ENCODE peak calls at places on chromosome 20, in five cellular contexts. I is HCT116, O is PC-9, R is mammary epithelial cell, Z is hepatocyte. S is an unnamed sample.

GRCh38 chr20:24450646-24451376 is 18.6 kb upstream of the SYNDIG1 start:
- DNase-seq in I (no peak), O (no peak), R (no peak), Z (no peak), S (no peak)

GRCh38 chr20:59412896-59413295 is 112.5 kb downstream of the EDN3 start:
- DNase-seq in R (no peak), Z (peak; percentile 34), O (no peak), I (no peak), S (peak; percentile 45)

GRCh38 chr20:23653400-23653938 is 15.7 kb upstream of the CST3 start:
- DNase-seq in I (no peak), O (no peak), R (no peak), Z (no peak), S (no peak)

GRCh38 chr20:23399568-23400241 is 21.6 kb downstream of the NAPB start:
- DNase-seq in I (no peak), O (no peak), Z (no peak), R (peak; percentile 23), S (no peak)

GRCh38 chr20:23637282-23638221 is at the start of gene CST3:
- DNase-seq in I (peak; percentile 68), O (peak; percentile 62), R (peak; percentile 82), Z (peak; percentile 95), S (no peak)

GRCh38 chr20:61954276-61955021 is 111.2 kb downstream of the TAF4 start:
- DNase-seq in R (no peak), O (no peak), I (no peak), Z (no peak), S (no peak)

GRCh38 chr20:38321959-38322598 is 18.1 kb downstream of the BPI start:
- DNase-seq in R (peak; percentile 29), I (peak; percentile 26), Z (peak; percentile 79), O (no peak), S (peak; percentile 67)

GRCh38 chr20:50251992-50252491 is 61.4 kb downstream of the CEBPB start:
- DNase-seq in O (peak; percentile 95), Z (no peak), R (no peak), I (no peak), S (no peak)

GRCh38 chr20:50126662-50127061 is 13.7 kb upstream of the UBE2V1 start:
- DNase-seq in Z (peak; percentile 46), O (no peak), I (no peak), R (no peak), S (no peak)

DNA sequence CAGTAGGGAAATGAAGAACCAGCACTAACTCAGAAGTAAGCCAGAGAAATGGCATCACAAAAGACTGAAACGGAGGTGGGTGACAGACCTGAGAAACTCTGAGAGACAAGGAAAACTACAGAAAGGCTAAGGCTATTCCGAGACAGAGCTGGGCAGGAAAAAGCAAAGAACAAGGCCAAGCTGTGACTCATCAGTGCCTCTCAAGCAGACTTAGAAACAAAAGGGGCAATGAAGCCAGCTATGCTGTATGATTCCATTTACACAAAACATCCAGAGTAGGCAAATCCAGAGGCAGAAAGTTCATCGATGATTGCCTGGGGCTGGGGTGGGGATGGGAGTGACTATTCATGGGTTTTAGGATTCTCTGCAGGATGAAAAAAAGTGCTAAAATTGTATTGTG is 50.0 kb downstream of the SLC23A2 start:
- DNase-seq in I (peak; percentile 3), R (peak; percentile 94), Z (peak; percentile 57), O (peak; percentile 70), S (no peak)
- H3K4me2 ChIP-seq in I (no peak overlapping the region), R (peak overlapping the region; percentile 76), Z (no peak overlapping the region), O (peak overlapping the region; percentile 29), S (no peak overlapping the region)

DNA sequence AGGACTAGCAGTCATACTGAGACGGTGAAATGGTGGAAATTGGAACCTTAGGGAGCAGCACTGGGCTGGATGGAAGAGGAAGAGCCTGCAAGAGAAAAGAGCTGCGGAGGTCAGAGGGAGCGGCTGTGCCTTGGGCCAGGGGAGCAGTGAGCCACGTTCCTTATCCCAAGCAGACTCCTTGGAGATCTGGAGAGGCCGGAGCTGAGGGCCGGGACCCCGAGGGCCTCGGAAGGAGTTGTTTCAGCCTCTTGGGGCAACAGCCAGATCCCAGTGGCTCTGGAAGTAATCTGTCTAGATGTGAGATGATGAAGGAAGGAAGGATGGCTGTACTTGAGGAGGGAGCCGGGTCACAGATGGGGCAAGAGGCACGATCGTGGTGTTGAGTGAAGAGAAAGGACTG is 16.1 kb downstream of the PCMTD2 start:
- DNase-seq in Z (no peak), I (no peak), R (no peak), O (no peak), S (no peak)
- H3K4me2 ChIP-seq in Z (no peak overlapping the region), I (no peak overlapping the region), R (no peak overlapping the region), O (no peak overlapping the region), S (no peak overlapping the region)

GRCh38 chr20:10641893-10642292 is 31.9 kb downstream of the JAG1 start:
- DNase-seq in R (no peak), Z (no peak), I (no peak), O (no peak), S (no peak)

GRCh38 chr20:10643560-10643873 is 30.3 kb downstream of the JAG1 start:
- DNase-seq in Z (no peak), I (no peak), R (no peak), O (no peak), S (no peak)

GRCh38 chr20:10641467-10641866 is 32.3 kb downstream of the JAG1 start:
- DNase-seq in O (no peak), I (no peak), Z (no peak), R (no peak), S (no peak)

GRCh38 chr20:10644458-10645204 is 29.2 kb downstream of the JAG1 start:
- DNase-seq in I (no peak), R (no peak), Z (no peak), O (no peak), S (no peak)

DNA sequence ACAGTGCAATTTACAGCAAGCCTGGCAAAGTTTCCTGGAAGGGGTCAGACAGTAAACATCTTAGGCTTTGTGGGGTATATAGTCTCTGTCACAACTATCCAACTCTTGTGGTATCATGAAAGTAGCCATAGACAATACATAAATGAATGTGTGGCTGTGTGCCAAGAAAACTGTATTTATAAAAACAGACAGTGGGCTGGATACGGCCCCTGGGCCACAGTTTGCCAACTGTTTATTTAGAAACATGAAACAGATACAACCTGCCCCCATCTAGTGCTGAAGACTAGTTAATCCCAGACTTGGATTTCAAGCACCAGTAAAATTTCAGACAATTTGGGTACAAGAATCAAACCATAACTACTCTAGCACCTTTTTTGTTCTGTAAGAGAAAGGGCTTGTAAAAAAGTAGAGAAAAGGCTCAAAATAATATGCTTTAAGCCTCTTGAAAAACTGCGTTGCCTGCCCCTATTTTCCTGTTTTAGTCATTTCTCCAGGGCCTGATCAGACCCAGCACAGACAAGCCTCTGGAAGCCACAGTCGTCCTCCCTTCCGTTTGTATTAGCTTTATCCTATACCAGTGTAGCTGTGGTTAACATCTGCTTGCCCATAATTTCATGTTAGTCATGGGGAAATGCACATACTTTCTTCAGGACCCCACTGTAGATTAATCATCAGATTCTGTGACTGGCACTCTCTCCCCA is 30.8 kb downstream of the JAG1 start:
- DNase-seq in Z (no peak), R (no peak), I (no peak), O (no peak), S (no peak)
- H3K4me2 ChIP-seq in Z (no peak overlapping the region), R (no peak overlapping the region), I (no peak overlapping the region), O (no peak overlapping the region), S (no peak overlapping the region)

DNA sequence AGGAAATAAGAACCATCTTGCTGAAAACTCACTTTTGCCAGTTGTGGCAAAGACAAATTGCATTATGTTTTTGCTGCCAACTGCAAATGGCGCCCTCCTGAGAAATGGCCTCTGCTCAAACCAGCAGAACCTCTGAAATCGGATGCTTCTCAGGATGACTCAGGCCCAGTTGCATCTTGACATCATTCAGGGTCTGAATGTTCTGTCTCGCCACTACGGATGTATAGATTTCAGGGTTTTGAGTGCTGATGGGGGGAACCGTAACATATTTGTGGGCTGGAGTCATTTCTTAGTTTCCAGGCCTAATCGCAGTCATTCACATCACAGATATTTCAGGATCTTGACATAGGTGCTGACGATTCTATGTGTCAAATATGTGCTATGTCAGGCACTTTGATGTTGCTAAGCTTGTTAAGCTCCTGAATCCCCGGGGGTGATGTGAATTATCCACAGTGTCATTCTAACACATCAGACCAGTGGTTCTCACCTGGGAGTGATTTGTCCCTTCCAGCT is 207.1 kb downstream of the NFATC2 start:
- DNase-seq in Z (peak; percentile 68), R (peak; percentile 82), I (no peak), O (peak; percentile 60), S (peak; percentile 51)
- H3K4me2 ChIP-seq in Z (no peak overlapping the region), R (no peak overlapping the region), I (peak overlapping the region; percentile 4), O (no peak overlapping the region), S (no peak overlapping the region)

DNA sequence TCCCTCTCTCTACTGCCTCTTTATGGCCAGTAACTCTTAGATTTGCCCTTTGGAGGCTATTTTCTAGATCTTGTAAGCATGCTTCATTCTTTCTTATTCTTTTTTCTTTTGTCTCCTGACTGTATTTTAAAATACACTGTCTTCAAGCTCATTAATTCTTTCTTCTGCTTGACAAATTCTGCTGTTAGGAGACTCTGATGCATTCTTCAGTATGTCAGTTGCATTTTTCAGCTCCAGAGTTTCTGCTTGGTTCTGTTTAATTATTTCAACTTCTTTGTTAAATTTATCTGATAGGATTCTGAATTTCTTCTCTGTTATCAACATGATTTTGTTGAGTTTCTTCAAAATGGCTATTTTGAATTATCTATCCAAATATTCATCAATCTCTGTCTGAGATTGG is 25.0 kb upstream of the SDCBP2 start:
- DNase-seq in R (no peak), I (no peak), O (no peak), Z (no peak), S (no peak)
- H3K4me2 ChIP-seq in R (no peak overlapping the region), I (no peak overlapping the region), O (no peak overlapping the region), Z (no peak overlapping the region), S (no peak overlapping the region)

GRCh38 chr20:36936341-36936740 is 15.2 kb downstream of the SAMHD1 start:
- DNase-seq in Z (no peak), R (no peak), I (no peak), O (no peak), S (no peak)

GRCh38 chr20:36927704-36928103 is 23.8 kb downstream of the SAMHD1 start:
- DNase-seq in Z (no peak), I (no peak), R (no peak), O (no peak), S (peak; percentile 38)

GRCh38 chr20:36929691-36930090 is 21.8 kb downstream of the SAMHD1 start:
- DNase-seq in Z (no peak), O (no peak), R (no peak), I (no peak), S (no peak)

GRCh38 chr20:36929290-36929689 is 22.2 kb downstream of the SAMHD1 start:
- DNase-seq in I (no peak), R (peak; percentile 32), O (no peak), Z (no peak), S (no peak)

GRCh38 chr20:36932476-36933426 is 18.8 kb downstream of the SAMHD1 start:
- DNase-seq in Z (no peak), I (no peak), O (peak; percentile 64), R (no peak), S (no peak)
- H3K4me2 ChIP-seq in Z (no peak overlapping the region), I (no peak overlapping the region), O (no peak overlapping the region), R (no peak overlapping the region), S (no peak overlapping the region)

GRCh38 chr20:573414-574296 is 30.1 kb upstream of the CSNK2A1 start:
- DNase-seq in Z (no peak), R (no peak), I (no peak), O (no peak), S (no peak)

GRCh38 chr20:574297-574942 is 30.8 kb upstream of the CSNK2A1 start:
- DNase-seq in Z (no peak), O (no peak), R (no peak), I (no peak), S (no peak)

GRCh38 chr20:572752-573151 is 29.2 kb upstream of the CSNK2A1 start:
- DNase-seq in O (no peak), Z (no peak), R (no peak), I (no peak), S (no peak)

GRCh38 chr20:568865-569415 is 25.4 kb upstream of the CSNK2A1 start:
- DNase-seq in R (no peak), I (no peak), O (no peak), Z (no peak), S (no peak)

GRCh38 chr20:571754-572331 is 28.3 kb upstream of the CSNK2A1 start:
- DNase-seq in R (no peak), O (no peak), Z (peak; percentile 53), I (no peak), S (no peak)
- H3K4me2 ChIP-seq in R (no peak overlapping the region), O (peak overlapping the region; percentile 36), Z (peak overlapping the region; percentile 66), I (peak overlapping the region; percentile 25), S (no peak overlapping the region)